ENCODE peak calls at places on chromosomes 12 and 14, in nine cellular contexts. One of them, this sample, is unnamed.

GRCh38 chr12:112987561-112987960 is 9.2 kb downstream of the OAS2 start:
- DNase-seq in esophagus squamous epithelium: no peak
- DNase-seq in GM04503: no peak
- DNase-seq in KBM-7: no peak
- DNase-seq in keratinocyte: no peak
- DNase-seq in lung: no peak
- DNase-seq in cardiac fibroblast: no peak
- DNase-seq in dorsolateral prefrontal cortex: no peak
- DNase-seq in Peyer's patch: no peak
- DNase-seq in this sample: no peak

GRCh38 chr14:104140213-104140462 is 1.8 kb downstream of the KIF26A start:
- DNase-seq in esophagus squamous epithelium: no peak
- DNase-seq in GM04503: no peak
- DNase-seq in KBM-7: no peak
- DNase-seq in keratinocyte: no peak
- DNase-seq in lung: no peak
- DNase-seq in cardiac fibroblast: no peak
- DNase-seq in dorsolateral prefrontal cortex: peak; percentile 27
- DNase-seq in Peyer's patch: no peak
- DNase-seq in this sample: no peak

GRCh38 chr12:69991683-69992297 is 166.8 kb downstream of the MYRFL start:
- DNase-seq in esophagus squamous epithelium: no peak
- DNase-seq in GM04503: no peak
- DNase-seq in KBM-7: no peak
- DNase-seq in keratinocyte: no peak
- DNase-seq in lung: no peak
- DNase-seq in cardiac fibroblast: no peak
- DNase-seq in dorsolateral prefrontal cortex: no peak
- DNase-seq in Peyer's patch: no peak
- DNase-seq in this sample: no peak

GRCh38 chr14:51507556-51508511 is 143.9 kb upstream of the FRMD6 start:
- DNase-seq in esophagus squamous epithelium: no peak
- DNase-seq in GM04503: peak; percentile 77
- DNase-seq in KBM-7: no peak
- DNase-seq in keratinocyte: no peak
- DNase-seq in lung: peak; percentile 34
- DNase-seq in cardiac fibroblast: peak; percentile 81
- DNase-seq in dorsolateral prefrontal cortex: peak; percentile 61
- DNase-seq in Peyer's patch: peak; percentile 47
- DNase-seq in this sample: no peak

GRCh38 chr12:4910502-4911315 is 1.0 kb downstream of the KCNA1 start:
- DNase-seq in esophagus squamous epithelium: no peak
- DNase-seq in GM04503: no peak
- DNase-seq in KBM-7: no peak
- DNase-seq in keratinocyte: no peak
- DNase-seq in lung: no peak
- DNase-seq in cardiac fibroblast: no peak
- DNase-seq in dorsolateral prefrontal cortex: no peak
- DNase-seq in Peyer's patch: no peak
- DNase-seq in this sample: no peak

GRCh38 chr14:51081209-51081608 is 13.7 kb downstream of the TRIM9 start:
- DNase-seq in esophagus squamous epithelium: no peak
- DNase-seq in GM04503: no peak
- DNase-seq in KBM-7: no peak
- DNase-seq in keratinocyte: no peak
- DNase-seq in lung: no peak
- DNase-seq in cardiac fibroblast: no peak
- DNase-seq in dorsolateral prefrontal cortex: no peak
- DNase-seq in Peyer's patch: no peak
- DNase-seq in this sample: no peak

GRCh38 chr12:85676816-85677749 is 159.1 kb downstream of the RASSF9 start:
- DNase-seq in esophagus squamous epithelium: no peak
- DNase-seq in GM04503: no peak
- DNase-seq in KBM-7: no peak
- DNase-seq in keratinocyte: no peak
- DNase-seq in lung: no peak
- DNase-seq in cardiac fibroblast: no peak
- DNase-seq in dorsolateral prefrontal cortex: no peak
- DNase-seq in Peyer's patch: no peak
- DNase-seq in this sample: no peak

GRCh38 chr14:99121027-99121875 is 150.7 kb downstream of the BCL11B start:
- DNase-seq in esophagus squamous epithelium: no peak
- DNase-seq in GM04503: no peak
- DNase-seq in KBM-7: no peak
- DNase-seq in keratinocyte: no peak
- DNase-seq in lung: peak; percentile 19
- DNase-seq in cardiac fibroblast: no peak
- DNase-seq in dorsolateral prefrontal cortex: no peak
- DNase-seq in Peyer's patch: peak; percentile 37
- DNase-seq in this sample: no peak

GRCh38 chr12:16604853-16605252 is 1.1 kb downstream of the LMO3 start:
- DNase-seq in esophagus squamous epithelium: no peak
- DNase-seq in GM04503: no peak
- DNase-seq in KBM-7: no peak
- DNase-seq in keratinocyte: no peak
- DNase-seq in lung: peak; percentile 45
- DNase-seq in cardiac fibroblast: no peak
- DNase-seq in dorsolateral prefrontal cortex: no peak
- DNase-seq in Peyer's patch: no peak
- DNase-seq in this sample: no peak

GRCh38 chr12:67455236-67455635 is 186.1 kb downstream of the CAND1 start:
- DNase-seq in esophagus squamous epithelium: no peak
- DNase-seq in GM04503: no peak
- DNase-seq in KBM-7: no peak
- DNase-seq in keratinocyte: no peak
- DNase-seq in lung: no peak
- DNase-seq in cardiac fibroblast: no peak
- DNase-seq in dorsolateral prefrontal cortex: no peak
- DNase-seq in Peyer's patch: no peak
- DNase-seq in this sample: no peak

GRCh38 chr12:24820872-24821271 is 128.0 kb downstream of the BCAT1 start:
- DNase-seq in esophagus squamous epithelium: no peak
- DNase-seq in GM04503: no peak
- DNase-seq in KBM-7: no peak
- DNase-seq in keratinocyte: no peak
- DNase-seq in lung: no peak
- DNase-seq in cardiac fibroblast: peak; percentile 42
- DNase-seq in dorsolateral prefrontal cortex: no peak
- DNase-seq in Peyer's patch: no peak
- DNase-seq in this sample: no peak

GRCh38 chr14:25833341-25834121 is 764.3 kb downstream of the NOVA1 start:
- DNase-seq in esophagus squamous epithelium: no peak
- DNase-seq in GM04503: no peak
- DNase-seq in KBM-7: peak; percentile 8
- DNase-seq in keratinocyte: no peak
- DNase-seq in lung: no peak
- DNase-seq in cardiac fibroblast: peak; percentile 25
- DNase-seq in dorsolateral prefrontal cortex: peak; percentile 68
- DNase-seq in Peyer's patch: no peak
- DNase-seq in this sample: no peak

GRCh38 chr12:122471324-122472226 is 29.2 kb downstream of the ZCCHC8 start:
- DNase-seq in esophagus squamous epithelium: no peak
- DNase-seq in GM04503: no peak
- DNase-seq in KBM-7: peak; percentile 58
- DNase-seq in keratinocyte: peak; percentile 23
- DNase-seq in lung: no peak
- DNase-seq in cardiac fibroblast: peak; percentile 86
- DNase-seq in dorsolateral prefrontal cortex: no peak
- DNase-seq in Peyer's patch: peak; percentile 54
- DNase-seq in this sample: no peak

GRCh38 chr12:69389836-69390235 is 30.3 kb downstream of the YEATS4 start:
- DNase-seq in esophagus squamous epithelium: no peak
- DNase-seq in GM04503: no peak
- DNase-seq in KBM-7: no peak
- DNase-seq in keratinocyte: no peak
- DNase-seq in lung: no peak
- DNase-seq in cardiac fibroblast: peak; percentile 79
- DNase-seq in dorsolateral prefrontal cortex: no peak
- DNase-seq in Peyer's patch: no peak
- DNase-seq in this sample: no peak

GRCh38 chr12:60494249-60494648 is 898.4 kb downstream of the SLC16A7 start:
- DNase-seq in esophagus squamous epithelium: no peak
- DNase-seq in GM04503: peak; percentile 14
- DNase-seq in KBM-7: peak; percentile 43
- DNase-seq in keratinocyte: no peak
- DNase-seq in lung: no peak
- DNase-seq in cardiac fibroblast: peak; percentile 64
- DNase-seq in dorsolateral prefrontal cortex: no peak
- DNase-seq in Peyer's patch: no peak
- DNase-seq in this sample: no peak

GRCh38 chr12:88420460-88420859 is 159.8 kb downstream of the KITLG start:
- DNase-seq in esophagus squamous epithelium: no peak
- DNase-seq in GM04503: peak; percentile 93
- DNase-seq in KBM-7: no peak
- DNase-seq in keratinocyte: peak; percentile 21
- DNase-seq in lung: no peak
- DNase-seq in cardiac fibroblast: peak; percentile 78
- DNase-seq in dorsolateral prefrontal cortex: no peak
- DNase-seq in Peyer's patch: no peak
- DNase-seq in this sample: peak; percentile 64

GRCh38 chr12:63045020-63045860 is 105.8 kb downstream of the AVPR1A start:
- DNase-seq in esophagus squamous epithelium: no peak
- DNase-seq in GM04503: peak; percentile 45
- DNase-seq in KBM-7: no peak
- DNase-seq in keratinocyte: no peak
- DNase-seq in lung: no peak
- DNase-seq in cardiac fibroblast: peak; percentile 66
- DNase-seq in dorsolateral prefrontal cortex: no peak
- DNase-seq in Peyer's patch: no peak
- DNase-seq in this sample: no peak